ENCODE peak calls at places on chromosomes 12 and 14, in six cellular contexts. One of them, this sample, is unnamed.
A peak's percentile ranks its signal among the peaks of the same experiment; 100 is the strongest.

GRCh38 chr14:44847910-44848309 is 113.8 kb downstream of the KLHL28 start:
- DNase-seq in effector memory CD4-positive, alpha-beta T cell: no peak
- DNase-seq in stimulated activated CD8-positive, alpha-beta memory T cell treated with anti-CD3 and anti-CD28 coated beads, Interleukin-4, amount 100 ng/mL, for 1 hour: no peak
- DNase-seq in astrocyte of the hippocampus: peak; percentile 3
- DNase-seq in neural crest cell: no peak
- DNase-seq in pancreas: no peak
- DNase-seq in this sample: peak; percentile 26

GRCh38 chr12:74963304-74963703 is 246.3 kb downstream of the KCNC2 start:
- DNase-seq in astrocyte of the hippocampus: no peak
- DNase-seq in pancreas: no peak
- DNase-seq in neural crest cell: no peak
- DNase-seq in stimulated activated CD8-positive, alpha-beta memory T cell treated with anti-CD3 and anti-CD28 coated beads, Interleukin-4, amount 100 ng/mL, for 1 hour: no peak
- DNase-seq in effector memory CD4-positive, alpha-beta T cell: no peak
- DNase-seq in this sample: peak; percentile 62

GRCh38 chr14:91869556-91869955 is 2.2 kb upstream of the TC2N start:
- DNase-seq in neural crest cell: no peak
- DNase-seq in pancreas: no peak
- DNase-seq in effector memory CD4-positive, alpha-beta T cell: no peak
- DNase-seq in stimulated activated CD8-positive, alpha-beta memory T cell treated with anti-CD3 and anti-CD28 coated beads, Interleukin-4, amount 100 ng/mL, for 1 hour: no peak
- DNase-seq in astrocyte of the hippocampus: peak; percentile 55
- DNase-seq in this sample: no peak

GRCh38 chr12:67469666-67470065 is 178.9 kb upstream of the DYRK2 start:
- DNase-seq in stimulated activated CD8-positive, alpha-beta memory T cell treated with anti-CD3 and anti-CD28 coated beads, Interleukin-4, amount 100 ng/mL, for 1 hour: no peak
- DNase-seq in neural crest cell: no peak
- DNase-seq in pancreas: no peak
- DNase-seq in astrocyte of the hippocampus: no peak
- DNase-seq in effector memory CD4-positive, alpha-beta T cell: no peak
- DNase-seq in this sample: no peak

GRCh38 chr12:16076553-16076952 is 165.4 kb downstream of the DERA start:
- DNase-seq in astrocyte of the hippocampus: peak; percentile 9
- DNase-seq in pancreas: no peak
- DNase-seq in effector memory CD4-positive, alpha-beta T cell: no peak
- DNase-seq in stimulated activated CD8-positive, alpha-beta memory T cell treated with anti-CD3 and anti-CD28 coated beads, Interleukin-4, amount 100 ng/mL, for 1 hour: no peak
- DNase-seq in neural crest cell: no peak
- DNase-seq in this sample: peak; percentile 52

GRCh38 chr12:79725987-79726386 is 35.2 kb upstream of the PAWR start:
- DNase-seq in neural crest cell: no peak
- DNase-seq in astrocyte of the hippocampus: peak; percentile 52
- DNase-seq in stimulated activated CD8-positive, alpha-beta memory T cell treated with anti-CD3 and anti-CD28 coated beads, Interleukin-4, amount 100 ng/mL, for 1 hour: no peak
- DNase-seq in effector memory CD4-positive, alpha-beta T cell: no peak
- DNase-seq in pancreas: no peak
- DNase-seq in this sample: peak; percentile 45

GRCh38 chr14:105273062-105273461 is 24.7 kb downstream of the BTBD6 start:
- DNase-seq in pancreas: no peak
- DNase-seq in astrocyte of the hippocampus: no peak
- DNase-seq in effector memory CD4-positive, alpha-beta T cell: no peak
- DNase-seq in neural crest cell: no peak
- DNase-seq in stimulated activated CD8-positive, alpha-beta memory T cell treated with anti-CD3 and anti-CD28 coated beads, Interleukin-4, amount 100 ng/mL, for 1 hour: no peak
- DNase-seq in this sample: no peak

GRCh38 chr14:31411218-31411727 is 9.1 kb downstream of the HEATR5A start:
- DNase-seq in neural crest cell: no peak
- DNase-seq in stimulated activated CD8-positive, alpha-beta memory T cell treated with anti-CD3 and anti-CD28 coated beads, Interleukin-4, amount 100 ng/mL, for 1 hour: no peak
- DNase-seq in effector memory CD4-positive, alpha-beta T cell: no peak
- DNase-seq in astrocyte of the hippocampus: peak; percentile 43
- DNase-seq in pancreas: no peak
- DNase-seq in this sample: peak; percentile 23

GRCh38 chr14:102779574-102780315 is 2.5 kb downstream of the TRAF3 start:
- DNase-seq in astrocyte of the hippocampus: peak; percentile 35
- DNase-seq in stimulated activated CD8-positive, alpha-beta memory T cell treated with anti-CD3 and anti-CD28 coated beads, Interleukin-4, amount 100 ng/mL, for 1 hour: no peak
- DNase-seq in neural crest cell: no peak
- DNase-seq in pancreas: no peak
- DNase-seq in effector memory CD4-positive, alpha-beta T cell: no peak
- DNase-seq in this sample: no peak

GRCh38 chr14:104001003-104001402 is 58.7 kb upstream of the RD3L start:
- DNase-seq in pancreas: no peak
- DNase-seq in neural crest cell: no peak
- DNase-seq in effector memory CD4-positive, alpha-beta T cell: no peak
- DNase-seq in astrocyte of the hippocampus: peak; percentile 2
- DNase-seq in stimulated activated CD8-positive, alpha-beta memory T cell treated with anti-CD3 and anti-CD28 coated beads, Interleukin-4, amount 100 ng/mL, for 1 hour: no peak
- DNase-seq in this sample: no peak

This sample was measured in renal cortical epithelial cell.